ENCODE peak calls at places on chromosome 12, in ten cellular contexts. L is sigmoid colon, S is esophagus squamous epithelium, Z is K562, V is transverse colon, R is breast epithelium, B is adrenal gland, T is ovary, Q is heart left ventricle, P is A549. D is an unnamed sample.

GRCh38 chr12:98388126-98388525 is 127.3 kb upstream of the TMPO start:
- DNase-seq in Z (no peak), T (no peak), V (no peak), Q (no peak), S (no peak), L (no peak), P (no peak), B (no peak), R (no peak), D (no peak)

GRCh38 chr12:4447151-4447550 is 1.5 kb upstream of the FGF6 start:
- DNase-seq in R (no peak), Q (no peak), S (no peak), T (no peak), L (no peak), B (no peak), Z (no peak), V (no peak), P (no peak), D (no peak)

GRCh38 chr12:54296393-54297121 is 4.3 kb downstream of the NFE2 start:
- DNase-seq in Q (no peak), T (no peak), R (no peak), P (no peak), Z (peak), V (no peak), L (no peak), B (no peak), S (no peak), D (no peak)

GRCh38 chr12:62983594-62983993 is 48.6 kb upstream of the PPM1H start:
- DNase-seq in S (no peak), Z (no peak), R (no peak), L (no peak), B (no peak), T (no peak), P (no peak), Q (no peak), V (no peak), D (no peak)

GRCh38 chr12:78181544-78182162 is 351.0 kb downstream of the NAV3 start:
- DNase-seq in Z (no peak), L (no peak), S (no peak), T (no peak), V (peak), R (no peak), P (peak), Q (no peak), B (no peak), D (no peak)

GRCh38 chr12:84186433-84186832 is 726.2 kb downstream of the SLC6A15 start:
- DNase-seq in B (no peak), R (no peak), Z (no peak), S (no peak), Q (no peak), P (no peak), T (no peak), V (no peak), L (no peak), D (no peak)

GRCh38 chr12:70664463-70664862 is 27.2 kb upstream of the PTPRB start:
- DNase-seq in Q (no peak), B (no peak), R (no peak), S (no peak), Z (peak), V (no peak), P (no peak), L (no peak), T (no peak), D (no peak)

GRCh38 chr12:76820888-76821482 is 57.1 kb downstream of the ZDHHC17 start:
- DNase-seq in T (no peak), V (peak), P (peak), S (no peak), B (peak), Q (no peak), Z (peak), L (no peak), R (no peak), D (peak)

GRCh38 chr12:51730745-51731144 is 117.8 kb downstream of the FIGNL2 start:
- DNase-seq in R (no peak), S (no peak), Z (no peak), T (no peak), P (no peak), B (no peak), V (no peak), L (no peak), Q (no peak), D (no peak)

GRCh38 chr12:3496964-3497363 is 6.0 kb downstream of the PRMT8 start:
- DNase-seq in V (no peak), T (no peak), Q (no peak), Z (no peak), B (no peak), P (no peak), R (no peak), L (no peak), S (no peak), D (no peak)

GRCh38 chr12:3332190-3332589 is 158.8 kb upstream of the PRMT8 start:
- DNase-seq in Z (no peak), Q (no peak), L (no peak), S (no peak), B (no peak), T (no peak), P (no peak), V (no peak), R (no peak), D (no peak)

GRCh38 chr12:124646385-124647230 is 79.2 kb upstream of the NCOR2 start:
- DNase-seq in P (no peak), T (peak), S (no peak), L (no peak), Z (no peak), Q (no peak), B (no peak), R (no peak), V (no peak), D (no peak)

GRCh38 chr12:481422-481821 is 21.7 kb downstream of the B4GALNT3 start:
- DNase-seq in T (peak), Z (no peak), R (no peak), L (peak), V (no peak), S (no peak), P (no peak), Q (peak), B (peak), D (peak)

GRCh38 chr12:54337280-54337842 is 12.4 kb downstream of the COPZ1 start:
- DNase-seq in V (no peak), T (no peak), S (no peak), L (no peak), Q (no peak), P (no peak), B (peak), R (no peak), Z (peak), D (no peak)

GRCh38 chr12:59657266-59657665 is 61.4 kb downstream of the SLC16A7 start:
- DNase-seq in Q (no peak), P (no peak), B (no peak), R (no peak), V (no peak), Z (no peak), T (no peak), S (no peak), L (no peak), D (no peak)

GRCh38 chr12:57010627-57011224 is 4.4 kb upstream of the ZBTB39 start:
- DNase-seq in Z (no peak), B (no peak), V (no peak), Q (no peak), R (no peak), S (no peak), T (no peak), P (no peak), L (no peak), D (no peak)

GRCh38 chr12:100576311-100577036 is 3.0 kb downstream of the GAS2L3 start:
- DNase-seq in T (no peak), L (no peak), Z (peak), Q (no peak), R (no peak), B (no peak), V (no peak), P (peak), S (no peak), D (no peak)

GRCh38 chr12:112685321-112685720 is 106.2 kb upstream of the RPH3A start:
- DNase-seq in P (no peak), Z (no peak), B (no peak), S (no peak), V (no peak), T (no peak), L (no peak), Q (no peak), R (no peak), D (no peak)

GRCh38 chr12:4383304-4383865 is 3.9 kb upstream of the FGF23 start:
- DNase-seq in V (no peak), L (no peak), Q (no peak), P (no peak), T (no peak), Z (peak), R (no peak), B (no peak), S (no peak), D (no peak)

GRCh38 chr12:109503611-109504010 is 26.2 kb downstream of the UBE3B start:
- DNase-seq in Z (no peak), V (no peak), B (no peak), R (no peak), T (no peak), S (no peak), P (no peak), L (no peak), Q (no peak), D (no peak)

GRCh38 chr12:20624718-20625117 is 70.4 kb upstream of the SLCO1C1 start:
- DNase-seq in Z (no peak), P (no peak), R (no peak), L (no peak), S (no peak), B (no peak), T (no peak), V (no peak), Q (no peak), D (no peak)

GRCh38 chr12:12466157-12466556 is 96.5 kb downstream of the DUSP16 start:
- DNase-seq in T (no peak), Z (no peak), L (no peak), S (no peak), P (no peak), V (no peak), Q (no peak), B (no peak), R (no peak), D (no peak)

GRCh38 chr12:97474987-97475386 is 12.4 kb downstream of the RMST start:
- DNase-seq in L (no peak), V (no peak), Q (no peak), B (no peak), R (no peak), P (no peak), T (no peak), S (no peak), Z (no peak), D (no peak)

GRCh38 chr12:94149781-94150482 is 1.6 kb downstream of the PLXNC1 start:
- DNase-seq in S (no peak), R (no peak), T (peak), Q (peak), Z (no peak), V (peak), P (no peak), B (no peak), L (peak), D (peak)

GRCh38 chr12:94561943-94562411 is 88.4 kb downstream of the TMCC3 start:
- DNase-seq in L (no peak), B (peak), Z (no peak), P (no peak), T (no peak), S (no peak), Q (peak), V (peak), R (peak), D (no peak)

GRCh38 chr12:63319936-63320633 is 169.1 kb upstream of the AVPR1A start:
- DNase-seq in T (no peak), P (no peak), L (no peak), S (no peak), Q (no peak), V (no peak), Z (no peak), B (no peak), R (no peak), D (no peak)

GRCh38 chr12:27732281-27732680 is 21.6 kb downstream of the MRPS35 start:
- DNase-seq in L (no peak), Z (no peak), R (no peak), Q (no peak), V (no peak), P (peak), B (no peak), T (no peak), S (no peak), D (no peak)

GRCh38 chr12:123384318-123384993 is 524 bp downstream of the KMT5A start:
- DNase-seq in S (no peak), P (no peak), Z (no peak), Q (peak), T (peak), V (no peak), L (peak), R (no peak), B (peak), D (peak)

GRCh38 chr12:84201976-84202375 is 710.6 kb downstream of the SLC6A15 start:
- DNase-seq in B (no peak), Q (no peak), R (no peak), Z (no peak), V (no peak), S (no peak), P (no peak), T (no peak), L (no peak), D (no peak)

GRCh38 chr12:131220007-131220685 is 266.4 kb downstream of the ADGRD1 start:
- DNase-seq in L (no peak), P (no peak), S (no peak), V (no peak), Q (no peak), B (no peak), R (no peak), Z (no peak), T (no peak), D (no peak)

GRCh38 chr12:67740706-67741105 is 92.2 kb downstream of the DYRK2 start:
- DNase-seq in P (no peak), B (no peak), V (no peak), Z (no peak), R (no peak), Q (no peak), S (no peak), T (no peak), L (no peak), D (no peak)

GRCh38 chr12:111441107-111441928 is 35.6 kb downstream of the SH2B3 start:
- DNase-seq in V (no peak), L (peak), Q (peak), S (no peak), Z (no peak), B (no peak), P (no peak), R (no peak), T (no peak), D (no peak)

GRCh38 chr12:40534828-40535227 is 157.4 kb upstream of the CNTN1 start:
- DNase-seq in Z (no peak), L (no peak), S (no peak), T (no peak), Q (no peak), B (no peak), P (no peak), R (no peak), V (no peak), D (no peak)

GRCh38 chr12:16008442-16008841 is 97.3 kb downstream of the DERA start:
- DNase-seq in S (no peak), B (no peak), T (no peak), Q (no peak), Z (peak), R (no peak), P (no peak), V (no peak), L (no peak), D (no peak)

GRCh38 chr12:4587108-4587507 is 25.1 kb downstream of the DYRK4 start:
- DNase-seq in V (no peak), R (no peak), P (no peak), S (no peak), Q (no peak), L (no peak), T (no peak), Z (no peak), B (no peak), D (no peak)

GRCh38 chr12:124727244-124727673 is 136.4 kb downstream of the SCARB1 start:
- DNase-seq in Z (peak), P (no peak), B (peak), R (peak), T (no peak), S (peak), V (peak), L (peak), Q (peak), D (peak)

GRCh38 chr12:56469007-56469930 is 891 bp downstream of the SPRYD4 start:
- DNase-seq in T (peak), B (peak), Z (peak), P (peak), V (peak), L (peak), S (no peak), R (peak), Q (no peak), D (no peak)

GRCh38 chr12:89320735-89321134 is 31.6 kb downstream of the DUSP6 start:
- DNase-seq in R (no peak), P (no peak), L (no peak), T (no peak), Q (no peak), V (no peak), S (no peak), Z (no peak), B (no peak), D (no peak)

GRCh38 chr12:63318313-63318712 is 167.3 kb upstream of the AVPR1A start:
- DNase-seq in L (no peak), V (no peak), Z (no peak), T (no peak), S (no peak), R (no peak), Q (no peak), B (no peak), P (no peak), D (no peak)

DNA sequence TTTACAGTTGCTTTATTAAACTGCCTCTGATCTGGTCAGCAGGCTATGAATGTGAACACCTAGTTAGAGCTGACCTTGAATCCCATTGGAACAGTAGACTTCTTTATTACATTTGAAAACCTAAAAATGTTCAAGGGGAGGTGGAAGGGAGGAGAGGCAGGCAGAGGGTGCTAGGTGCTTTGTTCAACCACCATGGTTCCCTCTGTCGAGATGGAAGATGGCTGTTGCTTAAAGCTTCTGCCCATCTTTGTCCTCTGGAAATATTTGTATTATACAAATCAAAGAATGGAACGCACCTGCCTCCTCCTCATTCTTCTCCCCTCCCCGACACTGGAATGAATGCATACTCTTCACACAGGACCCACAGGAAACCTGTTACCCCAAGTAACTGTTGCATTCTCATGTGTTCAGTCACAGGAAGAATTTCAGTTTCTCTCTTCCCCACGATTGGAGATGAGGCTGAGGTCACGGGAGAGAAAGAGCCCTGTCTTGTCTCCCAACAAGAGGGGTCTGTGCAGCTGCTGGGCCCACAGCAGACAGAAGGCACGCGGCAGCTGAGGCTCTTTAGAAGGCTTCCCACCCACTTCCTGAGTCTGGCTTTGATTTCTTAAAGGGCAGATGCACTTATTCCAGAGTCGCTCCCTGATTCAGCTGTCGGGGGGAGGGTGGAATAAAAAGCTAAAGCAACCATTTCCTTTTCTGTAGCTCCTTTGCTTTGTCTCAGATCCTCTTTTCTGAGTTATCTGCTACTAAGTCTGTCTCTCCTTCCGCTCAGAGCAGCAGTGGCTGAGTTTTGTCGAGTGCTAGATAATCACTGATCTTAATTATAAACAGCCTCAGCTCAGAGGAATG is 217.9 kb upstream of the BTG1 start:
- DNase-seq in P (no peak), L (peak), T (peak), B (peak), S (no peak), R (no peak), Z (peak), Q (peak), V (peak), D (peak)
- H3K4me3 ChIP-seq in P (no peak), L (peak), T (no peak), B (no peak), S (peak), R (no peak), Z (peak), Q (peak), V (peak), D (peak)

DNA sequence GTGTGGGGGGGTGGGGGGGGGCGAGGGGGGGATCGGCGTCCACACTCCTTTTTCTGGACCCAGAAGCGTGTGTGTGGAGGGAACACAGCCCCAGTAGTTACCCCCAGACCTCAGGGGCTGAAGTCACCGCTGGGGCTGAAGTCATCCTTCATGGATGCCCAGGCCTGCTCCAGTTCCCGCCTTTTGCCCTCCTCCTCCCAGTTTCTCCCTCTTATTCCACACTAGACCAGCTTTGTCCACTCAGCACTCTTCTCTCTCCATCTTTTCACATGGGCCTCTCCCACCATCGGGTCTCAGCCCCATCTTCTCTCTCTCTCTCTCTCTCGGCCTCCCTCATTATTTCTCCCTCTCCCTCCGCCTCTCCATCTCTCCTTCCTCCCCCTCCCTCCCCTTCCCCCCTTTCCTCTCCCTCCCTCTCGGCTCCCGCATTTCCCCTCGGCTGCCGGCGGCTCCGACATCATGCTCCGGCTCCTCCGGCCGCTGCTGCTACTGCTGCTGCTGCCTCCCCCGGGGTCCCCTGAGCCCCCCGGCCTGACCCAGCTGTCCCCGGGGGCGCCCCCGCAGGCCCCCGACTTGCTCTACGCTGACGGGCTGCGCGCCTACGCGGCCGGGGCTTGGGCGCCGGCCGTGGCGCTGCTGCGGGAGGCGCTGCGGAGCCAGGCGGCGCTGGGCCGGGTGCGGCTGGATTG is at the start of gene P3H3:
- DNase-seq in P (peak), T (peak), Q (no peak), Z (peak), S (no peak), R (no peak), V (no peak), B (no peak), L (no peak), D (peak)
- TF ChIP-seq POLR2A in P (no peak), T (peak), Q (no peak), Z (no peak), S (no peak), R (no peak), V (no peak), B (no peak), L (no peak), D (no peak)

GRCh38 chr12:120225200-120225558 is 24.3 kb upstream of the RPLP0 start:
- DNase-seq in Q (no peak), B (no peak), V (peak), R (no peak), S (no peak), T (no peak), L (no peak), P (no peak), Z (no peak), D (no peak)
- H3K27ac ChIP-seq in Q (peak), B (no peak), V (peak), R (peak), S (peak), T (no peak), L (peak), P (no peak), Z (peak), D (no peak)

DNA sequence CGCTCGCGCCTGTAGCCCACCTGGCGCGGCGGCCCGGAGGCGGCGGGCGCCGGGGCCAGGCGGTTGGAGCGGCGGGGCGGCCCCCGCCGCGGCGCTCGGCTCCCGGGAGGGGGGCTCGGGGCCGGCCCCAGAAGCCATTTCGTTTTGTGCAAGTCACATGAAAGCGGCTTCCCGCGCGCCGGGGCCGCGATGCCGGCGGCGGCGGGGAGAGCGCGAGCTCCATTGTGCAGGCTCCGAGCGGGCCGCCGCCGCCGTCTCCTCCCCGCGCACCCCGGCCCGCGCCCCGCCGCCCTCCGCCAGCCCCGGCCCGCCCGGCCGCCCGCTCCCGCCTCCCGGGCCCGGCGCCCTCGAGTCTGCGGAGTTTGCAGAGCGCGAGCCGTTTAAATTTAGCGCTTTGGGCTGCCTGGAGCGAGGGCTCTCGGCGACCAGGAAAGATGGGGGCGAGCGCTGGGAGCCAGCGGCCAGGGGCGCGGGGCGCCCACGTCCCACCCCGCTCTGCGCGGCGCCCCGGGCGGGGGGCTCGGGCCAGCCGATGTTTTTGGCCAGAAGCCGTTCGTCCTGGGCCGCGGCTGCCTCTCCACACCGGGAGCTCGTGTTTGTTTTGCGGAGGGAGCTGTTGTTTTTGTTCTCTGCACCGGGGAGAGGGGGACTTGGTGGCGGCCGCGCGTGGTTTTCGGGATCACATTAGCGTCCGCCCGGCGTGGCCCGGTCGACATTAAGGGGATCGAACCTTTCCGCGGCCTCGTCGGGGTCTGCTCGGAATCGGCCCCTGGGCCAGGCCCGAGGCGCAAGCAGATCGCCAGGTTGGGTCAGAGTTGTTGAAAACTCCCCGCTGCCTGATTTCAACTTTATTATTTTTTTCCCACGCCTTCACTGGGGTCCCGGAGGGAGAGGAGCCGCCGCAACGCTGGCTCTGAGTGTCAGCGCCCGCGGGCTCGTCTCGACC is 982 bp downstream of the BCL7A start:
- DNase-seq in P (peak), Z (peak), V (no peak), B (peak), L (no peak), T (peak), S (no peak), R (no peak), Q (no peak), D (no peak)
- H3K4me3 ChIP-seq in P (peak), Z (peak), V (peak), B (no peak), L (peak), T (peak), S (peak), R (peak), Q (peak), D (peak)